ENCODE peak calls at places on chromosomes 2 and 18, in eight cellular contexts. Y is A172, J is HS-27A, N is dermis blood vessel endothelial cell, R is lower lobe of right lung, E is mammary epithelial cell, T is LNCaP clone FGC, X is retinal pigment epithelial cell. U is an unnamed sample.

GRCh38 chr2:885230-886071 is 65.2 kb upstream of the SNTG2 start:
- DNase-seq in Y (no peak), J (no peak), N (no peak), R (no peak), E (no peak), T (no peak), X (no peak), U (no peak)

GRCh38 chr2:164110518-164110917 is 374.7 kb upstream of the FIGN start:
- DNase-seq in Y (no peak), J (no peak), N (no peak), R (no peak), E (peak), T (no peak), X (no peak), U (no peak)

GRCh38 chr18:51196811-51197660 is 445 bp downstream of the MEX3C start:
- DNase-seq in Y (peak), J (no peak), N (peak), R (no peak), E (peak), T (peak), X (no peak), U (no peak)

GRCh38 chr2:30421551-30422436 is 25.3 kb upstream of the LCLAT1 start:
- DNase-seq in Y (peak), J (peak), N (no peak), R (no peak), E (peak), T (no peak), X (no peak), U (no peak)

GRCh38 chr2:65130440-65131175 is 702 bp upstream of the RAB1A start:
- DNase-seq in Y (peak), J (no peak), N (no peak), R (no peak), E (no peak), T (no peak), X (no peak), U (no peak)

GRCh38 chr2:85326406-85326945 is 1.3 kb downstream of the TGOLN2 start:
- DNase-seq in Y (no peak), J (no peak), N (peak), R (no peak), E (peak), T (no peak), X (no peak), U (no peak)

GRCh38 chr2:215020283-215020682 is 118.1 kb downstream of the ABCA12 start:
- DNase-seq in Y (no peak), J (no peak), N (no peak), R (no peak), E (no peak), T (no peak), X (no peak), U (no peak)

GRCh38 chr2:158740591-158740990 is 54.5 kb upstream of the DAPL1 start:
- DNase-seq in Y (no peak), J (no peak), N (peak), R (no peak), E (no peak), T (no peak), X (peak), U (no peak)

GRCh38 chr2:230762317-230762896 is 49.8 kb downstream of the CAB39 start:
- DNase-seq in Y (no peak), J (no peak), N (peak), R (no peak), E (peak), T (no peak), X (no peak), U (no peak)

GRCh38 chr2:128260239-128261138 is 58.2 kb downstream of the HS6ST1 start:
- DNase-seq in Y (peak), J (no peak), N (peak), R (no peak), E (peak), T (no peak), X (peak), U (no peak)

GRCh38 chr18:26322892-26323653 is 96.8 kb downstream of the TAF4B start:
- DNase-seq in Y (peak), J (no peak), N (no peak), R (no peak), E (peak), T (no peak), X (no peak), U (no peak)

GRCh38 chr2:173028141-173028540 is 47.5 kb upstream of the MAP3K20 start:
- DNase-seq in Y (no peak), J (no peak), N (no peak), R (no peak), E (no peak), T (no peak), X (no peak), U (no peak)

GRCh38 chr2:191552036-191552435 is 125.9 kb upstream of the NABP1 start:
- DNase-seq in Y (no peak), J (no peak), N (no peak), R (no peak), E (no peak), T (peak), X (no peak), U (no peak)

GRCh38 chr18:12327510-12328178 is 19.6 kb downstream of the TUBB6 start:
- DNase-seq in Y (peak), J (peak), N (peak), R (peak), E (peak), T (peak), X (no peak), U (no peak)

GRCh38 chr2:215881582-215881981 is 131.8 kb downstream of the MREG start:
- DNase-seq in Y (no peak), J (no peak), N (no peak), R (no peak), E (no peak), T (no peak), X (no peak), U (no peak)

GRCh38 chr2:231191896-231192872 is 6.2 kb upstream of the ARMC9 start:
- DNase-seq in Y (peak), J (no peak), N (peak), R (peak), E (no peak), T (no peak), X (no peak), U (no peak)

U was measured in epithelial cell of proximal tubule.